ENCODE peak calls at places on chromosomes 4 and X, in nine cellular contexts. Y is HFFc6; N is stimulated activated CD4-positive, alpha-beta T cell treated with anti-CD3 and anti-CD28 coated beads, Interleukin-12 subunit alpha, Interleukin-12 subunit beta, amount 100 ng/mL, for 48 hours; A is coronary artery; Q is smooth muscle cell of the brain vasculature; V is testis; R is RCC 7860; K is T follicular helper cell; W is activated CD4-positive, CD25-positive, alpha-beta regulatory T cell treated with anti-CD3 and anti-CD28 coated beads, Interleukin-2, amount 50 U/mL, for 72 hours. X is an unnamed sample.

GRCh38 chr4:18689308-18689915 is 667.9 kb upstream of the LCORL start:
- DNase-seq in Y (peak; percentile 62), N (peak; percentile 46), A (no peak), Q (peak; percentile 65), V (peak; percentile 80), R (peak; percentile 22), K (peak; percentile 1), W (no peak), X (no peak)

GRCh38 chr4:150004481-150004880 is 73.8 kb upstream of the DCLK2 start:
- DNase-seq in Y (peak; percentile 53), N (no peak), A (no peak), Q (no peak), V (no peak), R (peak; percentile 20), K (no peak), W (no peak), X (no peak)

GRCh38 chrX:150569155-150569477 is 695 bp downstream of the MTM1 start:
- DNase-seq in Y (peak; percentile 17), N (no peak), A (no peak), Q (no peak), V (no peak), R (no peak), K (no peak), W (no peak), X (peak; percentile 60)

GRCh38 chrX:50586980-50587379 is 116.4 kb upstream of the DGKK start:
- DNase-seq in Y (no peak), N (no peak), A (no peak), Q (no peak), V (no peak), R (no peak), K (no peak), W (no peak), X (no peak)

GRCh38 chrX:8738588-8739189 is 6.8 kb upstream of the ANOS1 start:
- DNase-seq in Y (no peak), N (peak; percentile 24), A (no peak), Q (peak; percentile 15), V (peak; percentile 51), R (no peak), K (no peak), W (no peak), X (peak; percentile 13)

GRCh38 chr4:100539706-100540105 is 21.9 kb upstream of the EMCN start:
- DNase-seq in Y (no peak), N (no peak), A (no peak), Q (no peak), V (no peak), R (no peak), K (no peak), W (no peak), X (no peak)

GRCh38 chrX:110671068-110671803 is 124.4 kb downstream of the CHRDL1 start:
- DNase-seq in Y (peak; percentile 1), N (no peak), A (no peak), Q (no peak), V (no peak), R (no peak), K (no peak), W (no peak), X (no peak)

GRCh38 chr4:2363056-2363719 is 55.3 kb downstream of the ZFYVE28 start:
- DNase-seq in Y (no peak), N (no peak), A (peak; percentile 55), Q (no peak), V (peak; percentile 96), R (no peak), K (no peak), W (no peak), X (no peak)

GRCh38 chr4:62914758-62915157 is 1494.5 kb downstream of the TECRL start:
- DNase-seq in Y (no peak), N (no peak), A (no peak), Q (no peak), V (no peak), R (no peak), K (no peak), W (no peak), X (no peak)

GRCh38 chr4:184267673-184268573 is 50.2 kb upstream of the ENPP6 start:
- DNase-seq in Y (peak; percentile 96), N (peak; percentile 74), A (no peak), Q (no peak), V (no peak), R (peak; percentile 67), K (peak; percentile 20), W (peak; percentile 71), X (peak; percentile 75)

GRCh38 chr4:7771541-7772507 is 167.8 kb downstream of the AFAP1 start:
- DNase-seq in Y (no peak), N (no peak), A (no peak), Q (no peak), V (no peak), R (no peak), K (no peak), W (no peak), X (no peak)

GRCh38 chrX:124737771-124738170 is 391.4 kb downstream of the SH2D1A start:
- DNase-seq in Y (no peak), N (no peak), A (no peak), Q (no peak), V (no peak), R (no peak), K (no peak), W (no peak), X (no peak)

GRCh38 chr4:3418029-3418762 is 23.6 kb upstream of the HGFAC start:
- DNase-seq in Y (no peak), N (no peak), A (no peak), Q (no peak), V (no peak), R (no peak), K (no peak), W (no peak), X (no peak)

GRCh38 chr4:40251366-40251765 is 54.5 kb downstream of the RHOH start:
- DNase-seq in Y (peak; percentile 28), N (no peak), A (no peak), Q (no peak), V (no peak), R (peak; percentile 74), K (no peak), W (no peak), X (no peak)

GRCh38 chrX:118847676-118848075 is 24.1 kb downstream of the ZCCHC12 start:
- DNase-seq in Y (peak; percentile 30), N (peak; percentile 21), A (no peak), Q (peak; percentile 15), V (no peak), R (peak; percentile 14), K (no peak), W (no peak), X (no peak)

GRCh38 chrX:149511081-149511480 is 6.0 kb upstream of the IDS start:
- DNase-seq in Y (no peak), N (no peak), A (no peak), Q (no peak), V (no peak), R (no peak), K (no peak), W (no peak), X (no peak)

GRCh38 chrX:151181088-151181487 is 4.7 kb downstream of the GPR50 start:
- DNase-seq in Y (no peak), N (no peak), A (no peak), Q (no peak), V (no peak), R (no peak), K (no peak), W (no peak), X (no peak)

GRCh38 chr4:123233409-123233808 is 163.2 kb upstream of the SPRY1 start:
- DNase-seq in Y (no peak), N (no peak), A (no peak), Q (no peak), V (no peak), R (no peak), K (no peak), W (no peak), X (no peak)

GRCh38 chr4:25019501-25019900 is 11.2 kb downstream of the LGI2 start:
- DNase-seq in Y (no peak), N (no peak), A (no peak), Q (no peak), V (no peak), R (no peak), K (no peak), W (no peak), X (no peak)

GRCh38 chr4:77145806-77146425 is 11.1 kb upstream of the CCNG2 start:
- DNase-seq in Y (peak; percentile 2), N (no peak), A (no peak), Q (no peak), V (no peak), R (no peak), K (no peak), W (no peak), X (no peak)

GRCh38 chr4:23225024-23225423 is 532.3 kb downstream of the GBA3 start:
- DNase-seq in Y (no peak), N (no peak), A (no peak), Q (no peak), V (no peak), R (no peak), K (no peak), W (no peak), X (no peak)

GRCh38 chr4:94558392-94558920 is 106.7 kb downstream of the PDLIM5 start:
- DNase-seq in Y (no peak), N (no peak), A (no peak), Q (no peak), V (no peak), R (no peak), K (no peak), W (no peak), X (no peak)

GRCh38 chrX:39898147-39898546 is 199.6 kb downstream of the BCOR start:
- DNase-seq in Y (no peak), N (no peak), A (no peak), Q (no peak), V (no peak), R (no peak), K (no peak), W (no peak), X (no peak)

GRCh38 chrX:152915541-152916241 is 17.8 kb downstream of the ZNF185 start:
- DNase-seq in Y (peak; percentile 35), N (no peak), A (no peak), Q (peak; percentile 83), V (peak; percentile 22), R (peak; percentile 39), K (no peak), W (no peak), X (peak; percentile 3)

GRCh38 chr4:41050116-41050515 is 164.2 kb downstream of the APBB2 start:
- DNase-seq in Y (no peak), N (no peak), A (no peak), Q (no peak), V (no peak), R (no peak), K (no peak), W (no peak), X (no peak)

GRCh38 chr4:98555798-98556445 is 102.5 kb downstream of the TSPAN5 start:
- DNase-seq in Y (no peak), N (no peak), A (no peak), Q (no peak), V (no peak), R (no peak), K (no peak), W (no peak), X (no peak)

GRCh38 chr4:147076179-147076578 is 130.5 kb upstream of the TTC29 start:
- DNase-seq in Y (no peak), N (no peak), A (no peak), Q (no peak), V (no peak), R (no peak), K (no peak), W (no peak), X (no peak)

GRCh38 chr4:183544109-183544508 is 39.3 kb downstream of the ING2 start:
- DNase-seq in Y (no peak), N (peak; percentile 5), A (no peak), Q (no peak), V (no peak), R (no peak), K (no peak), W (no peak), X (no peak)

GRCh38 chr4:70936200-70936787 is 34.1 kb downstream of the MOB1B start:
- DNase-seq in Y (no peak), N (no peak), A (no peak), Q (no peak), V (no peak), R (no peak), K (no peak), W (no peak), X (no peak)

GRCh38 chr4:165461176-165461835 is 82.5 kb downstream of the CPE start:
- DNase-seq in Y (peak; percentile 26), N (no peak), A (no peak), Q (no peak), V (peak; percentile 75), R (no peak), K (no peak), W (no peak), X (no peak)

GRCh38 chr4:25081866-25082471 is 51.2 kb upstream of the LGI2 start:
- DNase-seq in Y (no peak), N (no peak), A (no peak), Q (no peak), V (no peak), R (no peak), K (no peak), W (no peak), X (no peak)